ENCODE peak calls at places on chromosomes 1 and 21, in ten cellular contexts. W is right lobe of liver, I is stomach, U is SK-N-SH, A is RWPE2, D is AG04450, E is K562, P is dorsolateral prefrontal cortex, Q is Panc1, X is IMR-90. L is an unnamed sample.

GRCh38 chr1:107594541-107594940 is 370.4 kb downstream of the VAV3 start:
- DNase-seq in X (no peak), D (no peak), A (no peak), E (no peak), I (no peak), Q (no peak), U (no peak), W (no peak), P (no peak), L (no peak)

GRCh38 chr21:23968722-23969647 is 1638.3 kb downstream of the MRPL39 start:
- DNase-seq in A (no peak), U (peak), D (peak), E (peak), P (no peak), I (peak), Q (peak), W (no peak), X (peak), L (peak)

GRCh38 chr21:37532868-37533780 is 166.6 kb downstream of the DYRK1A start:
- DNase-seq in Q (peak), P (no peak), W (no peak), E (peak), X (peak), U (no peak), D (no peak), A (peak), I (peak), L (peak)

GRCh38 chr21:32320059-32320458 is 21.4 kb downstream of the MRAP start:
- DNase-seq in A (no peak), E (no peak), X (no peak), I (no peak), P (no peak), D (no peak), W (no peak), Q (no peak), U (no peak), L (no peak)

GRCh38 chr1:101302831-101303511 is 66.2 kb downstream of the S1PR1 start:
- DNase-seq in D (no peak), X (peak), U (peak), I (no peak), Q (no peak), E (no peak), A (no peak), P (no peak), W (no peak), L (peak)

GRCh38 chr1:156104065-156104810 is 10.3 kb upstream of the LMNA start:
- DNase-seq in P (no peak), U (peak), A (peak), Q (no peak), X (peak), W (no peak), I (peak), D (no peak), E (no peak), L (peak)

GRCh38 chr1:180515857-180516388 is 13.5 kb upstream of the ACBD6 start:
- DNase-seq in E (peak), W (no peak), I (peak), U (peak), X (peak), P (peak), D (peak), A (no peak), Q (peak), L (peak)

GRCh38 chr1:198669023-198669698 is 30.3 kb downstream of the PTPRC start:
- DNase-seq in E (peak), A (no peak), I (no peak), W (no peak), U (peak), Q (no peak), P (no peak), X (peak), D (peak), L (peak)

GRCh38 chr1:240310226-240310925 is 218.7 kb downstream of the FMN2 start:
- DNase-seq in W (no peak), A (no peak), I (no peak), U (no peak), D (peak), Q (no peak), P (no peak), E (no peak), X (peak), L (no peak)

GRCh38 chr1:40628903-40629292 is 36.6 kb downstream of the RIMS3 start:
- DNase-seq in P (no peak), E (no peak), W (no peak), I (no peak), Q (no peak), A (peak), X (no peak), D (no peak), U (no peak), L (no peak)

GRCh38 chr1:22380024-22380785 is 71.4 kb upstream of the ZBTB40 start:
- DNase-seq in U (no peak), E (peak), P (no peak), X (no peak), W (no peak), Q (no peak), D (no peak), A (no peak), I (no peak), L (peak)

GRCh38 chr1:54028306-54029251 is 10.6 kb upstream of the LDLRAD1 start:
- DNase-seq in P (no peak), D (no peak), W (no peak), E (no peak), A (no peak), U (peak), X (peak), I (no peak), Q (no peak), L (peak)

GRCh38 chr1:212561501-212561931 is 47.0 kb upstream of the ATF3 start:
- DNase-seq in W (no peak), I (no peak), X (peak), Q (peak), E (no peak), A (no peak), P (no peak), U (no peak), D (no peak), L (peak)

GRCh38 chr1:87961992-87962391 is 633.3 kb downstream of the LMO4 start:
- DNase-seq in A (no peak), Q (no peak), P (no peak), D (no peak), X (peak), E (no peak), U (no peak), I (no peak), W (no peak), L (no peak)

GRCh38 chr1:201578008-201578888 is 39.3 kb downstream of the NAV1 start:
- DNase-seq in E (peak), X (no peak), Q (no peak), D (no peak), W (no peak), P (no peak), I (no peak), A (no peak), U (no peak), L (peak)

GRCh38 chr1:1232224-1232800 is at the start of gene B3GALT6:
- DNase-seq in U (no peak), Q (no peak), X (peak), W (no peak), P (peak), D (no peak), A (no peak), I (no peak), E (no peak), L (no peak)

GRCh38 chr1:233790662-233791371 is 113.7 kb upstream of the SLC35F3 start:
- DNase-seq in D (peak), Q (peak), U (peak), W (no peak), A (no peak), I (peak), E (peak), P (peak), X (peak), L (peak)

GRCh38 chr1:206511362-206512064 is 4.2 kb downstream of the RASSF5 start:
- DNase-seq in Q (no peak), I (no peak), U (no peak), E (no peak), A (no peak), P (no peak), W (no peak), D (no peak), X (no peak), L (no peak)

GRCh38 chr1:237736372-237737029 is 154.2 kb downstream of the ZP4 start:
- DNase-seq in P (peak), W (no peak), D (no peak), X (peak), U (peak), Q (no peak), E (peak), I (no peak), A (no peak), L (peak)

GRCh38 chr1:37794372-37795339 is 1.0 kb downstream of the MANEAL start:
- DNase-seq in D (no peak), Q (no peak), X (no peak), I (no peak), P (no peak), A (no peak), E (no peak), W (no peak), U (peak), L (no peak)

GRCh38 chr1:13864760-13865159 is 164.8 kb downstream of the PRDM2 start:
- DNase-seq in E (no peak), X (no peak), U (no peak), Q (no peak), A (no peak), W (no peak), P (no peak), I (no peak), D (no peak), L (no peak)

GRCh38 chr1:30654188-30654587 is 69.2 kb downstream of the MATN1 start:
- DNase-seq in W (peak), Q (no peak), U (no peak), X (no peak), A (no peak), E (no peak), P (no peak), I (no peak), D (no peak), L (no peak)

GRCh38 chr1:203571661-203572060 is 55.0 kb upstream of the ATP2B4 start:
- DNase-seq in W (no peak), E (no peak), I (no peak), P (no peak), U (no peak), X (no peak), Q (no peak), D (no peak), A (no peak), L (no peak)

DNA sequence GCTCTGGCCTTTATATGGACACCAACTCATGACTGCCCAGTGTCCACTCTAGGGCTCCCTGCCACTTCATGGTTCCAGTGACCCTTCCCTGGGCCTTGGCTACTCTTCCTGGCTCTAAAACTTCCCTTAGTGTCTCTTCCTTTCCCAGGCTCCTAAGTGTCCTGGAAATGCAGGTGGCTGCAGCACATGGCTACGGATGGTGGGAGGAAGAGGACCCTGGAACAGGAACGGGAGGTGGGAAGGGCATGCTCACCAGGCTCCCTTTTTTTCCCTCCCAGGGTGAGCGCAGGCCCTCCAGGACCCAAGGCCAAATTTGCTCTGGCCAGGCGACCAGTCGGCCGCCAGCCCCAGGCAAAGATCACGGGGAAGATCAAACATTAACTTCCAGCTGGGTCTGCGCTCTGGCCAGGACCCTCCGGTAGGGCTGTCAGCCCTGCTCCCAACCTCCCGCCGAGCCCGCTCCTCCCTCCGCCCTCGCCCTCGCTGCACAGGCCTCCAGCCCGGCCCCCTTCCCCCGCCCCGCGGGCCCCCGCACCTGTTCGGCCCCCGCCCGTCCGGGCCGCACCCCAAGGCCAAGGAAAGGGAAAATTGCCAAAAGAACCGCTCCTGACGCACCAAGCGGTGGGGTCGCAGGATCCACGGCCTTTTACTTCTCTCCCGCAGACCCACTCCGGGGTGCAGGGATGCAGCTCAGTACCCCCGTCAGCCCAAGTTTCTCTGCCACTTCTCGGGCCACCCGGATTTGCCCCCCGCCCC is 955 bp downstream of the TCEA3 start:
- DNase-seq in U (peak), I (peak), A (no peak), X (no peak), Q (no peak), P (no peak), D (no peak), W (peak), E (no peak), L (no peak)
- H3K4me3 ChIP-seq in U (no peak), I (peak), A (peak), X (no peak), Q (peak), P (no peak), D (peak), W (peak), E (no peak), L (peak)

DNA sequence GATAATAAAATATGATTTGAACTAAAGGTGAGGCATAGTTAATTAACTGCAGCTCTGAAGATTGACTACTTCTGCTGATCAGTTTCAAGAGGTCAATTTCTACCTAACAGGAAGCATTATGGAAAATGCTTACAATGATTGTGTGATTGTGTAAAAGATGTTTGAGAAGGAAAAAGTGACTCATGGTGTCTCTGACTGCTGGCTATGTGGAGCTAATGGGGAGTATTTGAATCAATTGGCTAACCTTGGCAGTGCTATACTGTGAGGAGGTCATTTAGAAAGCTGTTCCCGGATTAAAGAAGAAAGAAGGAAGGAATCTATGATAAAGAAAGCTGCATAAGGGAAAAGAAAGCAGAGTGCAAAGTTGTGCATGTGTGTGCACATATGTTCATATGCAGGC is 376.5 kb downstream of the ADGRL2 start:
- DNase-seq in W (no peak), Q (no peak), D (no peak), X (no peak), E (no peak), A (no peak), I (no peak), U (no peak), P (no peak), L (no peak)
- H3K27ac ChIP-seq in W (no peak), Q (no peak), D (no peak), X (no peak), E (no peak), A (no peak), I (no peak), U (no peak), P (no peak), L (no peak)

DNA sequence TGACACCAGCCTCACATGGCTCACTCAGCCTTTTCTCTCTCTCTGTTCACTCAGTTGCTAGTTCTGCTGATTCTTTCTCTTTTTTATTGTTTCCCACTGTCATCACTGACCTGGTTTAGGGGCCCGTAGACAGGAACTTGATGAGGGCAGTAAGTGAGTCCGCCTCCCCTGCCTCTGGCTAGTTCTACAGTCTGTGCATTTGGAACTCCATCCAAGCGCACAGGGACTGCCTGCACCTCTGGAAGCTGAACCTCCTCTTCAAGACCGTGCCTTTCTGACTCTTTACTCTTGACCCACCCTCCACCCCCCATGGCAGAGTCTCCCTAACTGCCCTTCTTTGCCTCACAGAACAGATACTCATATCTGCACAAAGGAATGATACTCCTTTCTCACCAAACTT is 4.2 kb downstream of the TENT5C start:
- DNase-seq in E (no peak), U (no peak), A (no peak), I (no peak), W (no peak), P (no peak), X (no peak), D (no peak), Q (no peak), L (no peak)
- H3K4me3 ChIP-seq in E (no peak), U (no peak), A (no peak), I (peak), W (no peak), P (no peak), X (no peak), D (peak), Q (no peak), L (no peak)

GRCh38 chr1:3078421-3078820 is 9.4 kb downstream of the PRDM16 start:
- DNase-seq in Q (no peak), E (no peak), A (no peak), P (no peak), X (no peak), D (no peak), I (no peak), U (no peak), W (no peak), L (no peak)

GRCh38 chr1:3077561-3077960 is 8.6 kb downstream of the PRDM16 start:
- DNase-seq in W (no peak), D (no peak), U (no peak), E (no peak), I (no peak), X (no peak), P (no peak), Q (no peak), A (no peak), L (no peak)

GRCh38 chr1:3075666-3076387 is 6.8 kb downstream of the PRDM16 start:
- DNase-seq in X (no peak), P (no peak), U (no peak), A (no peak), I (no peak), W (no peak), Q (no peak), E (no peak), D (no peak), L (no peak)

GRCh38 chr1:3076388-3076740 is 7.4 kb downstream of the PRDM16 start:
- DNase-seq in X (no peak), U (no peak), D (no peak), P (no peak), A (no peak), Q (no peak), I (no peak), W (no peak), E (no peak), L (no peak)

DNA sequence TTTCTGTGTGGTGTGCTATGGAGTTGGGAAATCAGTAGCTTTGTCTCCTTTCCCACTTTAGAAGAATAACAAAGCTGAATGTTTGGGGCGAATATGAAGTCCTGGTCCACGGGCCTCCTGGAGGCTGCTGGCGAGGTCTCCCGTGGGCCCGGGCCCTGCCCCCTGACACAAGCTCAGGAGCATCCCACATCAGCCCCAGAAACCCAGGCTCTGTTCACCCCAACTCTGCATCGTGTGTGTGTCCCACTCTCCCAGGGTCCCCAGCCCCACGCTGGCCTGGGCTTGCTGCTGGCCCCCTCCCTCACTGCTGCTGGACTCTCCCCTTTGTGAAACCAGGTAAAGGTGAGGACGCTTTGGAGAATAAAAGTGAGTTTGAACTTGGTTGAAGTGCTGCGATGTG is 8.1 kb downstream of the PRDM16 start:
- DNase-seq in X (no peak), U (no peak), Q (no peak), W (no peak), P (no peak), E (no peak), I (no peak), A (no peak), D (no peak), L (no peak)
- H3K27ac ChIP-seq in X (no peak), U (no peak), Q (no peak), W (no peak), P (no peak), E (no peak), I (peak), A (no peak), D (no peak), L (no peak)

GRCh38 chr1:221166559-221167318 is 287.5 kb downstream of the HLX start:
- DNase-seq in E (no peak), P (peak), I (no peak), Q (no peak), D (no peak), U (no peak), A (no peak), W (no peak), X (no peak), L (no peak)
- H3K4me3 ChIP-seq in E (no peak), P (no peak), I (no peak), Q (no peak), D (no peak), U (no peak), A (no peak), W (no peak), X (no peak), L (no peak)

DNA sequence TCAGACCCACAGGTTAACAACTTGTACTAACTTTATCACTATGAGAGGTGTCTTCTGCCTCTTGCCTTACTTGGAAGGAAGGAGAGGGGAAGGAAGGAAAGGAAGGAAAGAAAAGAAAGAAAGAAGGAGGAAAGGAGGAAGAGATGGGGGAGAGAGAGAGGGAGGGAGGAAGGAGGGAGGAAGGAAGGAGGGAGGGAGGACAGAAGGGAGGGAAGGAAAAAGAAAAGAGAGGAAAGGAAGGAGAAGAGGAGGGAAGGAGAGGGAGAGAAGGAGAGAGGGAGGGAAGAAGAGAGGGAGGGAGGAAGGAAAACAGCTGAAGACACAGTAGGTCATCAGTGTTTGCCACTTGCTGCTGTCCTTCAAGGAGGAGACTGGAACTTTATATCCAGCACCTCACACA is 5.3 kb upstream of the SIPA1L2 start:
- DNase-seq in W (no peak), P (no peak), D (no peak), I (no peak), E (no peak), X (no peak), Q (no peak), U (no peak), A (no peak), L (no peak)
- H3K27ac ChIP-seq in W (no peak), P (no peak), D (no peak), I (no peak), E (no peak), X (no peak), Q (no peak), U (no peak), A (no peak), L (no peak)

GRCh38 chr21:41865002-41865777 is 14.0 kb downstream of the PRDM15 start:
- DNase-seq in P (no peak), A (no peak), E (peak), U (no peak), Q (no peak), W (no peak), I (no peak), X (no peak), D (no peak), L (no peak)

GRCh38 chr21:41868062-41868710 is 11.0 kb downstream of the PRDM15 start:
- DNase-seq in D (no peak), A (no peak), W (no peak), E (no peak), I (no peak), P (no peak), U (no peak), X (peak), Q (no peak), L (no peak)

GRCh38 chr21:41866274-41866809 is 12.8 kb downstream of the PRDM15 start:
- DNase-seq in Q (no peak), U (no peak), I (peak), D (no peak), A (no peak), E (no peak), W (no peak), X (no peak), P (no peak), L (no peak)

GRCh38 chr21:41869771-41870170 is 9.4 kb downstream of the PRDM15 start:
- DNase-seq in X (no peak), I (no peak), P (no peak), U (no peak), E (no peak), W (no peak), A (no peak), D (no peak), Q (no peak), L (no peak)

GRCh38 chr21:41867313-41867712 is 11.8 kb downstream of the PRDM15 start:
- DNase-seq in U (no peak), X (no peak), P (no peak), I (no peak), D (no peak), A (no peak), E (no peak), Q (no peak), W (no peak), L (no peak)
- H3K4me3 ChIP-seq in U (no peak), X (no peak), P (no peak), I (no peak), D (no peak), A (no peak), E (no peak), Q (no peak), W (no peak), L (no peak)

GRCh38 chr1:158176399-158176798 is 4.3 kb upstream of the CD1D start:
- DNase-seq in W (no peak), P (no peak), U (no peak), I (no peak), D (no peak), A (no peak), E (no peak), X (no peak), Q (no peak), L (no peak)
- H3K27ac ChIP-seq in W (no peak), P (no peak), U (no peak), I (no peak), D (no peak), A (no peak), E (no peak), X (no peak), Q (no peak), L (no peak)

L was measured in brain microvascular endothelial cell.